ENCODE peak calls at places on chromosome X, in eight cellular contexts. One of them, this sample, is unnamed.

GRCh38 chrX:97234471-97235097 is 350.9 kb downstream of the RPA4 start:
- DNase-seq in GM06990: peak; percentile 35
- DNase-seq in astrocyte of the spinal cord: no peak
- DNase-seq in coronary artery: no peak
- DNase-seq in OCI-LY7: no peak
- DNase-seq in lung: no peak
- DNase-seq in mucosa of descending colon: no peak
- DNase-seq in fibroblast of pulmonary artery: no peak
- DNase-seq in this sample: peak; percentile 45

GRCh38 chrX:131633285-131633917 is 89.5 kb downstream of the OR13H1 start:
- DNase-seq in astrocyte of the spinal cord: peak; percentile 47
- DNase-seq in GM06990: no peak
- DNase-seq in fibroblast of pulmonary artery: peak; percentile 54
- DNase-seq in OCI-LY7: peak; percentile 51
- DNase-seq in coronary artery: no peak
- DNase-seq in lung: peak; percentile 61
- DNase-seq in mucosa of descending colon: no peak
- DNase-seq in this sample: peak; percentile 46

GRCh38 chrX:1537031-1537715 is at the start of gene P2RY8:
- DNase-seq in astrocyte of the spinal cord: no peak
- DNase-seq in mucosa of descending colon: peak; percentile 83
- DNase-seq in OCI-LY7: peak; percentile 91
- DNase-seq in GM06990: peak; percentile 85
- DNase-seq in fibroblast of pulmonary artery: peak; percentile 57
- DNase-seq in coronary artery: no peak
- DNase-seq in lung: peak; percentile 61
- DNase-seq in this sample: peak; percentile 64

GRCh38 chrX:154600962-154601374 is 16.0 kb downstream of the CTAG1A start:
- DNase-seq in fibroblast of pulmonary artery: no peak
- DNase-seq in mucosa of descending colon: no peak
- DNase-seq in OCI-LY7: no peak
- DNase-seq in astrocyte of the spinal cord: peak; percentile 44
- DNase-seq in coronary artery: peak; percentile 52
- DNase-seq in GM06990: no peak
- DNase-seq in lung: no peak
- DNase-seq in this sample: no peak

GRCh38 chrX:104270916-104271512 is 16.3 kb upstream of the ESX1 start:
- DNase-seq in OCI-LY7: peak; percentile 1
- DNase-seq in fibroblast of pulmonary artery: peak; percentile 46
- DNase-seq in mucosa of descending colon: no peak
- DNase-seq in astrocyte of the spinal cord: peak; percentile 36
- DNase-seq in coronary artery: no peak
- DNase-seq in lung: no peak
- DNase-seq in GM06990: no peak
- DNase-seq in this sample: no peak

GRCh38 chrX:153102436-153102835 is 30.2 kb downstream of the PNMA6A start:
- DNase-seq in fibroblast of pulmonary artery: no peak
- DNase-seq in coronary artery: no peak
- DNase-seq in astrocyte of the spinal cord: no peak
- DNase-seq in GM06990: no peak
- DNase-seq in lung: no peak
- DNase-seq in mucosa of descending colon: no peak
- DNase-seq in OCI-LY7: no peak
- DNase-seq in this sample: no peak

GRCh38 chrX:37745354-37745753 is 34.5 kb upstream of the CYBB start:
- DNase-seq in coronary artery: peak; percentile 76
- DNase-seq in astrocyte of the spinal cord: peak; percentile 60
- DNase-seq in OCI-LY7: peak; percentile 83
- DNase-seq in GM06990: peak; percentile 17
- DNase-seq in lung: peak; percentile 72
- DNase-seq in fibroblast of pulmonary artery: peak; percentile 75
- DNase-seq in mucosa of descending colon: peak; percentile 75
- DNase-seq in this sample: peak; percentile 54

GRCh38 chrX:38552721-38553120 is 8.6 kb upstream of the TSPAN7 start:
- DNase-seq in mucosa of descending colon: no peak
- DNase-seq in coronary artery: no peak
- DNase-seq in GM06990: no peak
- DNase-seq in lung: no peak
- DNase-seq in OCI-LY7: no peak
- DNase-seq in fibroblast of pulmonary artery: no peak
- DNase-seq in astrocyte of the spinal cord: peak; percentile 2
- DNase-seq in this sample: no peak

GRCh38 chrX:112048707-112049106 is 33.9 kb downstream of the TRPC5 start:
- DNase-seq in GM06990: no peak
- DNase-seq in lung: no peak
- DNase-seq in OCI-LY7: no peak
- DNase-seq in coronary artery: no peak
- DNase-seq in fibroblast of pulmonary artery: no peak
- DNase-seq in mucosa of descending colon: no peak
- DNase-seq in astrocyte of the spinal cord: no peak
- DNase-seq in this sample: no peak

GRCh38 chrX:155967653-155968052 is 29.8 kb upstream of the IL9R start:
- DNase-seq in fibroblast of pulmonary artery: no peak
- DNase-seq in coronary artery: no peak
- DNase-seq in lung: no peak
- DNase-seq in GM06990: no peak
- DNase-seq in astrocyte of the spinal cord: no peak
- DNase-seq in mucosa of descending colon: no peak
- DNase-seq in OCI-LY7: no peak
- DNase-seq in this sample: no peak

GRCh38 chrX:43559643-43560042 is 96.5 kb upstream of the MAOA start:
- DNase-seq in lung: peak; percentile 41
- DNase-seq in GM06990: no peak
- DNase-seq in OCI-LY7: peak; percentile 61
- DNase-seq in astrocyte of the spinal cord: peak; percentile 46
- DNase-seq in fibroblast of pulmonary artery: peak; percentile 66
- DNase-seq in mucosa of descending colon: no peak
- DNase-seq in coronary artery: peak; percentile 73
- DNase-seq in this sample: no peak

GRCh38 chrX:19747672-19748610 is 139.5 kb downstream of the SH3KBP1 start:
- DNase-seq in astrocyte of the spinal cord: no peak
- DNase-seq in OCI-LY7: peak; percentile 83
- DNase-seq in mucosa of descending colon: peak; percentile 70
- DNase-seq in GM06990: peak; percentile 75
- DNase-seq in lung: no peak
- DNase-seq in coronary artery: no peak
- DNase-seq in fibroblast of pulmonary artery: no peak
- DNase-seq in this sample: no peak

GRCh38 chrX:1524874-1525582 is 12.0 kb downstream of the P2RY8 start:
- DNase-seq in coronary artery: no peak
- DNase-seq in lung: no peak
- DNase-seq in mucosa of descending colon: no peak
- DNase-seq in GM06990: no peak
- DNase-seq in OCI-LY7: no peak
- DNase-seq in fibroblast of pulmonary artery: no peak
- DNase-seq in astrocyte of the spinal cord: no peak
- DNase-seq in this sample: no peak

GRCh38 chrX:135003876-135004623 is 13.3 kb downstream of the SMIM10 start:
- DNase-seq in coronary artery: peak; percentile 93
- DNase-seq in fibroblast of pulmonary artery: peak; percentile 92
- DNase-seq in OCI-LY7: peak; percentile 81
- DNase-seq in mucosa of descending colon: peak; percentile 90
- DNase-seq in lung: peak; percentile 86
- DNase-seq in astrocyte of the spinal cord: peak; percentile 88
- DNase-seq in GM06990: peak; percentile 80
- DNase-seq in this sample: peak; percentile 84

GRCh38 chrX:82161195-82161594 is 959.3 kb downstream of the SH3BGRL start:
- DNase-seq in lung: no peak
- DNase-seq in fibroblast of pulmonary artery: no peak
- DNase-seq in mucosa of descending colon: no peak
- DNase-seq in OCI-LY7: no peak
- DNase-seq in astrocyte of the spinal cord: no peak
- DNase-seq in coronary artery: no peak
- DNase-seq in GM06990: no peak
- DNase-seq in this sample: no peak

GRCh38 chrX:15301924-15302323 is 13.5 kb downstream of the ASB11 start:
- DNase-seq in GM06990: peak; percentile 1
- DNase-seq in lung: peak; percentile 74
- DNase-seq in coronary artery: no peak
- DNase-seq in astrocyte of the spinal cord: no peak
- DNase-seq in mucosa of descending colon: no peak
- DNase-seq in OCI-LY7: no peak
- DNase-seq in fibroblast of pulmonary artery: peak; percentile 26
- DNase-seq in this sample: no peak

GRCh38 chrX:82134378-82134777 is 932.5 kb downstream of the SH3BGRL start:
- DNase-seq in GM06990: no peak
- DNase-seq in astrocyte of the spinal cord: no peak
- DNase-seq in fibroblast of pulmonary artery: no peak
- DNase-seq in lung: no peak
- DNase-seq in coronary artery: no peak
- DNase-seq in OCI-LY7: no peak
- DNase-seq in mucosa of descending colon: no peak
- DNase-seq in this sample: no peak

GRCh38 chrX:120556251-120556650 is 4.5 kb downstream of the CUL4B start:
- DNase-seq in mucosa of descending colon: no peak
- DNase-seq in OCI-LY7: no peak
- DNase-seq in GM06990: no peak
- DNase-seq in lung: no peak
- DNase-seq in fibroblast of pulmonary artery: no peak
- DNase-seq in astrocyte of the spinal cord: no peak
- DNase-seq in coronary artery: no peak
- DNase-seq in this sample: no peak

GRCh38 chrX:153412746-153413720 is 1.8 kb downstream of the ZFP92 start:
- DNase-seq in lung: no peak
- DNase-seq in coronary artery: no peak
- DNase-seq in astrocyte of the spinal cord: no peak
- DNase-seq in mucosa of descending colon: no peak
- DNase-seq in GM06990: no peak
- DNase-seq in fibroblast of pulmonary artery: no peak
- DNase-seq in OCI-LY7: no peak
- DNase-seq in this sample: no peak

DNA sequence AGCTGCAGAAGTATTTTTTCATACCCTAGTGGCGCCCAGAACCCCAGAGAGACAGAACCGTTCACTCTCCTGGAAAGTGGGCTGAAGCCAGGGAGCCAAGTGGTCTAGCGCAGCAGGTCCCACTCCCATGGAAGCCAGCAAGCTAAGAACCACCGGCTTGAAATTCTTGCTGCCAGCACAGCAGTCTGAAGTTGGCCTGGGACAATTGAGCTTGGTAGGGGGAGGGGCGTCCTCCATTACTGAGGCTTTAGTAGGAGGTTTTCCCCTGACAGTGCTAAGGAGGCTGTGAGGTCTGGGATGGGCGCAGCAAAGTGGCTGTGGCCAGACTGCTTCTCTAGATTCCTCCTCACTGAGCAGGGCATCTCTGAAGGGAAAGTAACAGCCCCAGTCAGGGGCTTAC is 84.5 kb upstream of the ATXN3L start:
- DNase-seq in coronary artery: no peak
- DNase-seq in lung: no peak
- DNase-seq in fibroblast of pulmonary artery: no peak
- DNase-seq in OCI-LY7: no peak
- DNase-seq in GM06990: no peak
- DNase-seq in astrocyte of the spinal cord: no peak
- DNase-seq in mucosa of descending colon: no peak
- DNase-seq in this sample: no peak
- TF ChIP-seq CTCF in coronary artery: no peak
- TF ChIP-seq CTCF in lung: no peak
- TF ChIP-seq CTCF in fibroblast of pulmonary artery: no peak
- TF ChIP-seq CTCF in OCI-LY7: no peak
- TF ChIP-seq CTCF in GM06990: no peak
- TF ChIP-seq CTCF in astrocyte of the spinal cord: no peak
- TF ChIP-seq CTCF in mucosa of descending colon: no peak
- TF ChIP-seq CTCF in this sample: no peak

DNA sequence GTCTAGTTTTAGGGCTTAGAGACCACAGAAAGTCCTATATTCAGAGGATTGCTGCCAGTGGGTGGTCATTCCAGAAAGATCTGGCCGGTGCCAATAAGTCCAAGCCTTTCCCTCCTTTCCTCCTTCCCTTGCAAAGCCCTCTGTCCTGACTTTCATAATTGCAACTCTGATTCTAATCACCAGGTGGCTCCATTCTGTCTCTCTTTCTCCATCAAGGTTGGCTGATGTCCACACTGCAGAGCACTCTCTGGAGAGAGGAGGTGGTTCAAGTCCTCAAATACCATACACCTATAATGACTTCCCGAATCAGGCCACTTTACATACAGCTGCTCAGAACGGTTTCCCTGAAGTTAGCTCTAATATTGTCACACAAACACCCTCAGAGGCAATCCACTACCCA is 22.4 kb upstream of the ARMCX4 start:
- DNase-seq in fibroblast of pulmonary artery: peak; percentile 41
- DNase-seq in astrocyte of the spinal cord: peak; percentile 22
- DNase-seq in coronary artery: no peak
- DNase-seq in GM06990: no peak
- DNase-seq in lung: peak; percentile 35
- DNase-seq in mucosa of descending colon: no peak
- DNase-seq in OCI-LY7: peak; percentile 8
- DNase-seq in this sample: peak; percentile 35
- TF ChIP-seq CTCF in fibroblast of pulmonary artery: peak; percentile 42
- TF ChIP-seq CTCF in astrocyte of the spinal cord: peak; percentile 42
- TF ChIP-seq CTCF in coronary artery: no peak
- TF ChIP-seq CTCF in GM06990: peak; percentile 49
- TF ChIP-seq CTCF in lung: no peak
- TF ChIP-seq CTCF in mucosa of descending colon: no peak
- TF ChIP-seq CTCF in OCI-LY7: peak; percentile 41
- TF ChIP-seq CTCF in this sample: peak; percentile 44

GRCh38 chrX:16476009-16476408 is 173.9 kb upstream of the S100G start:
- DNase-seq in GM06990: no peak
- DNase-seq in mucosa of descending colon: no peak
- DNase-seq in fibroblast of pulmonary artery: no peak
- DNase-seq in lung: no peak
- DNase-seq in coronary artery: no peak
- DNase-seq in astrocyte of the spinal cord: no peak
- DNase-seq in OCI-LY7: no peak
- DNase-seq in this sample: no peak

GRCh38 chrX:16474511-16474910 is 175.4 kb upstream of the S100G start:
- DNase-seq in fibroblast of pulmonary artery: no peak
- DNase-seq in mucosa of descending colon: no peak
- DNase-seq in coronary artery: no peak
- DNase-seq in astrocyte of the spinal cord: no peak
- DNase-seq in GM06990: no peak
- DNase-seq in OCI-LY7: no peak
- DNase-seq in lung: no peak
- DNase-seq in this sample: no peak

GRCh38 chrX:16476692-16477091 is 173.3 kb upstream of the S100G start:
- DNase-seq in GM06990: no peak
- DNase-seq in astrocyte of the spinal cord: no peak
- DNase-seq in OCI-LY7: no peak
- DNase-seq in fibroblast of pulmonary artery: no peak
- DNase-seq in coronary artery: no peak
- DNase-seq in mucosa of descending colon: no peak
- DNase-seq in lung: no peak
- DNase-seq in this sample: no peak

GRCh38 chrX:16484338-16484737 is 165.6 kb upstream of the S100G start:
- DNase-seq in astrocyte of the spinal cord: peak; percentile 92
- DNase-seq in lung: no peak
- DNase-seq in fibroblast of pulmonary artery: peak; percentile 82
- DNase-seq in coronary artery: no peak
- DNase-seq in mucosa of descending colon: no peak
- DNase-seq in GM06990: no peak
- DNase-seq in OCI-LY7: no peak
- DNase-seq in this sample: no peak

GRCh38 chrX:16479206-16479869 is 170.6 kb upstream of the S100G start:
- DNase-seq in lung: no peak
- DNase-seq in fibroblast of pulmonary artery: peak; percentile 7
- DNase-seq in OCI-LY7: no peak
- DNase-seq in GM06990: no peak
- DNase-seq in coronary artery: no peak
- DNase-seq in mucosa of descending colon: no peak
- DNase-seq in astrocyte of the spinal cord: peak; percentile 46
- DNase-seq in this sample: no peak
- TF ChIP-seq CTCF in lung: no peak
- TF ChIP-seq CTCF in fibroblast of pulmonary artery: no peak
- TF ChIP-seq CTCF in OCI-LY7: no peak
- TF ChIP-seq CTCF in GM06990: no peak
- TF ChIP-seq CTCF in coronary artery: no peak
- TF ChIP-seq CTCF in mucosa of descending colon: no peak
- TF ChIP-seq CTCF in astrocyte of the spinal cord: no peak
- TF ChIP-seq CTCF in this sample: no peak

GRCh38 chrX:9882669-9883446 is 84.3 kb upstream of the CLDN34 start:
- DNase-seq in GM06990: no peak
- DNase-seq in OCI-LY7: peak; percentile 0
- DNase-seq in fibroblast of pulmonary artery: peak; percentile 88
- DNase-seq in mucosa of descending colon: no peak
- DNase-seq in lung: peak; percentile 34
- DNase-seq in astrocyte of the spinal cord: no peak
- DNase-seq in coronary artery: no peak
- DNase-seq in this sample: no peak
- TF ChIP-seq CTCF in GM06990: peak; percentile 14
- TF ChIP-seq CTCF in OCI-LY7: peak; percentile 40
- TF ChIP-seq CTCF in fibroblast of pulmonary artery: peak; percentile 18
- TF ChIP-seq CTCF in mucosa of descending colon: no peak
- TF ChIP-seq CTCF in lung: no peak
- TF ChIP-seq CTCF in astrocyte of the spinal cord: no peak
- TF ChIP-seq CTCF in coronary artery: no peak
- TF ChIP-seq CTCF in this sample: peak; percentile 28